ENCODE peak calls at places on chromosomes 4 and X, in ten cellular contexts. S is posterior vena cava; M is WTC11; G is ecto neural progenitor cell; D is CD4-positive, alpha-beta memory T cell; O is GM10248; E is choroid plexus epithelial cell; Q is ureter; A is stimulated activated CD4-positive, alpha-beta T cell treated with anti-CD3 and anti-CD28 coated beads, Interleukin-1b, Interleukin-23, amount 100 ng/mL, for 1 hour; I is B cell. K is an unnamed sample.

GRCh38 chr4:153039542-153040185 is 103.5 kb downstream of the FHDC1 start:
- DNase-seq in E (no peak), S (no peak), A (no peak), D (no peak), O (no peak), I (no peak), G (no peak), Q (no peak), M (no peak), K (no peak)

GRCh38 chrX:119870626-119871131 is 854 bp downstream of the RNF113A start:
- DNase-seq in G (peak; percentile 49), M (no peak), Q (no peak), E (no peak), O (no peak), D (peak; percentile 29), I (peak; percentile 37), A (no peak), S (no peak), K (peak; percentile 23)

GRCh38 chrX:66221856-66222255 is 57.8 kb downstream of the HEPH start:
- DNase-seq in E (no peak), D (no peak), A (no peak), G (no peak), M (no peak), I (no peak), S (no peak), O (no peak), Q (no peak), K (no peak)

GRCh38 chrX:95945528-95945927 is 739.1 kb upstream of the DIAPH2 start:
- DNase-seq in E (peak; percentile 1), I (no peak), G (no peak), S (no peak), Q (no peak), D (no peak), A (no peak), M (no peak), O (no peak), K (no peak)

GRCh38 chr4:69718376-69719293 is 41.8 kb downstream of the SULT1B1 start:
- DNase-seq in A (no peak), I (no peak), G (no peak), S (no peak), Q (no peak), D (no peak), E (peak; percentile 64), O (no peak), M (no peak), K (no peak)

GRCh38 chr4:137531121-137531520 is 1.2 kb downstream of the PCDH18 start:
- DNase-seq in D (no peak), G (no peak), S (no peak), A (no peak), O (no peak), I (no peak), Q (no peak), M (no peak), E (peak; percentile 77), K (no peak)

GRCh38 chrX:47540754-47541538 is 20.1 kb upstream of the ARAF start:
- DNase-seq in Q (peak; percentile 83), A (no peak), G (peak; percentile 73), O (peak; percentile 58), E (peak; percentile 95), M (peak; percentile 54), I (no peak), D (no peak), S (peak; percentile 86), K (peak; percentile 46)

GRCh38 chrX:34915463-34916225 is 27.0 kb upstream of the FAM47B start:
- DNase-seq in Q (no peak), O (no peak), E (no peak), I (no peak), M (no peak), A (no peak), G (no peak), D (no peak), S (no peak), K (no peak)

GRCh38 chr4:179292443-179292842 is 1850.2 kb upstream of the AGA start:
- DNase-seq in E (no peak), M (no peak), I (no peak), A (no peak), Q (no peak), S (no peak), D (no peak), O (no peak), G (no peak), K (no peak)

GRCh38 chrX:154373340-154374306 is 811 bp downstream of the FLNA start:
- DNase-seq in Q (peak; percentile 75), O (no peak), I (peak; percentile 44), M (peak; percentile 79), G (peak; percentile 77), A (no peak), E (peak; percentile 61), S (no peak), D (no peak), K (peak; percentile 68)

GRCh38 chrX:115058276-115058675 is 40.9 kb upstream of the IL13RA2 start:
- DNase-seq in I (no peak), M (no peak), D (no peak), E (peak; percentile 88), A (no peak), S (no peak), G (no peak), O (no peak), Q (peak; percentile 41), K (no peak)

GRCh38 chr4:140876597-140877364 is 120.6 kb upstream of the TBC1D9 start:
- DNase-seq in I (no peak), A (no peak), Q (no peak), M (no peak), D (no peak), O (no peak), E (peak; percentile 33), G (no peak), S (no peak), K (no peak)

GRCh38 chrX:108114541-108114940 is 23.0 kb downstream of the ATG4A start:
- DNase-seq in I (no peak), O (no peak), Q (no peak), S (no peak), G (no peak), E (no peak), D (no peak), M (no peak), A (no peak), K (no peak)